ENCODE peak calls at places on chromosome 18, in eight cellular contexts. W, J, Z, O, E, D, I and R are unnamed samples.

GRCh38 chr18:76412818-76413565 is 82.0 kb downstream of the ZNF516 start:
- DNase-seq in J (no peak), I (no peak), D (no peak), W (no peak), O (no peak), E (peak), Z (peak), R (no peak)

GRCh38 chr18:63731215-63731614 is 28.5 kb downstream of the SERPINB11 start:
- DNase-seq in J (no peak), I (no peak), E (no peak), Z (no peak), O (no peak), W (no peak), D (no peak), R (peak)

GRCh38 chr18:57296336-57296735 is 56.0 kb upstream of the ST8SIA3 start:
- DNase-seq in D (no peak), J (no peak), O (no peak), Z (no peak), E (no peak), W (no peak), I (no peak), R (no peak)

GRCh38 chr18:55455938-55456337 is 132.1 kb downstream of the TCF4 start:
- DNase-seq in I (no peak), Z (no peak), E (no peak), W (no peak), D (no peak), O (no peak), J (no peak), R (no peak)

GRCh38 chr18:46755315-46756171 is 1.3 kb downstream of the ST8SIA5 start:
- DNase-seq in O (peak), D (peak), J (no peak), I (no peak), Z (no peak), W (no peak), E (no peak), R (no peak)

GRCh38 chr18:54284967-54285785 is 15.9 kb downstream of the POLI start:
- DNase-seq in O (peak), J (peak), W (peak), D (no peak), E (peak), I (no peak), Z (no peak), R (peak)

GRCh38 chr18:9017900-9018217 is 84.6 kb upstream of the NDUFV2 start:
- DNase-seq in E (no peak), O (no peak), W (no peak), Z (no peak), J (no peak), D (no peak), I (no peak), R (peak)

GRCh38 chr18:62954341-62954740 is 239.0 kb downstream of the PHLPP1 start:
- DNase-seq in J (no peak), D (no peak), I (no peak), Z (no peak), E (peak), O (no peak), W (no peak), R (peak)

GRCh38 chr18:49500136-49500921 is 13.3 kb upstream of the C18orf32 start:
- DNase-seq in W (no peak), O (no peak), Z (no peak), D (peak), J (no peak), I (no peak), E (no peak), R (no peak)

GRCh38 chr18:25121442-25121841 is 230.5 kb downstream of the ZNF521 start:
- DNase-seq in E (no peak), Z (no peak), D (no peak), I (no peak), J (no peak), W (no peak), O (no peak), R (no peak)

GRCh38 chr18:56831988-56832387 is 180.8 kb downstream of the WDR7 start:
- DNase-seq in D (peak), J (no peak), W (no peak), Z (no peak), E (peak), O (no peak), I (no peak), R (no peak)

GRCh38 chr18:48600746-48601090 is 61.9 kb downstream of the CTIF start:
- DNase-seq in O (no peak), Z (no peak), D (no peak), E (no peak), J (no peak), W (no peak), I (no peak), R (no peak)

GRCh38 chr18:69817335-69817935 is 130.2 kb downstream of the CD226 start:
- DNase-seq in Z (no peak), D (no peak), J (peak), O (no peak), I (no peak), E (peak), W (peak), R (peak)

GRCh38 chr18:67478249-67478648 is 38.3 kb downstream of the DSEL start:
- DNase-seq in E (no peak), I (no peak), D (no peak), Z (no peak), J (no peak), O (no peak), W (no peak), R (no peak)

GRCh38 chr18:49638891-49639557 is 77.2 kb downstream of the LIPG start:
- DNase-seq in I (no peak), D (no peak), Z (no peak), O (no peak), E (no peak), W (no peak), J (no peak), R (no peak)

GRCh38 chr18:3441290-3441689 is 8.7 kb upstream of the TGIF1 start:
- DNase-seq in J (no peak), Z (no peak), E (peak), D (peak), I (no peak), O (no peak), W (no peak), R (no peak)

GRCh38 chr18:50280707-50281294 is 522 bp downstream of the MBD1 start:
- DNase-seq in D (no peak), W (no peak), O (no peak), Z (no peak), I (no peak), E (no peak), J (no peak), R (no peak)

GRCh38 chr18:78151948-78152725 is 827.5 kb upstream of the SALL3 start:
- DNase-seq in Z (no peak), J (no peak), W (no peak), E (no peak), I (no peak), D (no peak), O (no peak), R (no peak)

GRCh38 chr18:12455511-12455910 is 47.8 kb downstream of the PRELID3A start:
- DNase-seq in E (peak), O (no peak), D (no peak), J (no peak), Z (no peak), W (peak), I (no peak), R (no peak)

GRCh38 chr18:30328839-30329238 is 713.7 kb downstream of the DSC3 start:
- DNase-seq in J (no peak), W (no peak), O (no peak), I (no peak), Z (no peak), D (no peak), E (no peak), R (peak)

GRCh38 chr18:67597759-67598158 is 81.2 kb upstream of the DSEL start:
- DNase-seq in I (no peak), E (no peak), J (no peak), D (no peak), W (no peak), Z (no peak), O (no peak), R (peak)

GRCh38 chr18:9091066-9091476 is 11.4 kb upstream of the NDUFV2 start:
- DNase-seq in E (no peak), W (no peak), I (no peak), J (no peak), Z (no peak), O (no peak), D (no peak), R (no peak)

GRCh38 chr18:68738572-68738971 is 23.7 kb upstream of the TMX3 start:
- DNase-seq in I (no peak), W (no peak), E (no peak), Z (no peak), D (no peak), J (no peak), O (no peak), R (no peak)

GRCh38 chr18:73893879-73894278 is 253.8 kb downstream of the FBXO15 start:
- DNase-seq in E (no peak), J (no peak), O (no peak), W (no peak), D (no peak), I (no peak), Z (no peak), R (peak)

GRCh38 chr18:40152859-40153258 is 1802.2 kb upstream of the PIK3C3 start:
- DNase-seq in O (no peak), E (peak), Z (no peak), I (no peak), D (no peak), W (no peak), J (no peak), R (peak)

GRCh38 chr18:42807852-42808251 is 307.6 kb downstream of the RIT2 start:
- DNase-seq in I (no peak), Z (no peak), E (no peak), D (peak), W (no peak), J (no peak), O (no peak), R (no peak)

GRCh38 chr18:46152436-46152807 is 48.2 kb downstream of the HAUS1 start:
- DNase-seq in D (no peak), E (peak), I (peak), J (no peak), O (no peak), Z (no peak), W (no peak), R (peak)

GRCh38 chr18:37720706-37721105 is 155.1 kb upstream of the CELF4 start:
- DNase-seq in J (no peak), D (no peak), Z (no peak), O (no peak), W (no peak), E (no peak), I (no peak), R (no peak)

GRCh38 chr18:74796928-74797576 is 199.4 kb downstream of the ZNF407 start:
- DNase-seq in Z (no peak), J (peak), D (no peak), E (peak), I (no peak), W (peak), O (no peak), R (peak)

GRCh38 chr18:23943903-23944624 is 70.5 kb upstream of the TTC39C start:
- DNase-seq in D (no peak), Z (no peak), W (peak), I (no peak), E (peak), J (peak), O (no peak), R (no peak)

GRCh38 chr18:76621782-76622495 is 126.9 kb upstream of the ZNF516 start:
- DNase-seq in D (no peak), J (no peak), O (no peak), E (peak), W (no peak), Z (no peak), I (no peak), R (peak)

GRCh38 chr18:47932603-47933002 is 2.1 kb upstream of the SMAD2 start:
- DNase-seq in D (peak), I (no peak), J (no peak), E (no peak), O (no peak), W (no peak), Z (no peak), R (no peak)

GRCh38 chr18:12531747-12532146 is 124.0 kb downstream of the PRELID3A start:
- DNase-seq in I (no peak), W (no peak), O (no peak), J (no peak), D (no peak), E (no peak), Z (no peak), R (peak)

GRCh38 chr18:22559414-22560282 is 141.9 kb upstream of the CTAGE1 start:
- DNase-seq in D (peak), W (no peak), I (peak), J (no peak), O (peak), Z (peak), E (peak), R (peak)
- TF ChIP-seq CTCF in D (no peak), W (peak), I (no peak), J (peak), O (no peak), Z (no peak), E (peak), R (peak)

DNA sequence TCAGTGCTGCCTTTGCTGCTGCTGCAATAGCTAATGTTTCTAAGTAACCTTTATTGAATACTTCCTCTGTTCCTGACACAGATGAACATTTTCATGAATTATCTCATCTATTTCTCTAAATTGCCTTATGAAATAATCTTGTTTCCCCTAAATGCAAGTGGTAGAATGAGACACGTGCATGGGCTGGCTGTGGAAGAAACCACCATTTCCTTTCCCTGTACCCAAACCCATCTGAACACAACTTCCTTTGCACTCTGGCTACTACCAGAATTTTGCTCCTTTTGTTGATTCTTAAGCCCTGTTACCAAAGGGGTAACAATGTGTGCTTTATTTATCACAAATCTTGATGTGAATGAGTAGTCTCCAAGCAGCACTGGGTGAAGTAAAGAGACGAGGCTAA is 29.2 kb downstream of the AKAIN1 start:
- DNase-seq in Z (no peak), J (no peak), O (no peak), D (no peak), I (no peak), W (no peak), E (no peak), R (no peak)
- H3K4me3 ChIP-seq in Z (no peak), J (no peak), O (no peak), D (no peak), I (no peak), W (no peak), E (no peak), R (no peak)

GRCh38 chr18:34758378-34758948 is 48.4 kb downstream of the DTNA start:
- DNase-seq in O (no peak), E (no peak), Z (no peak), D (no peak), J (no peak), I (no peak), W (no peak), R (no peak)

GRCh38 chr18:34767601-34768027 is 57.5 kb downstream of the DTNA start:
- DNase-seq in D (no peak), I (no peak), O (no peak), J (peak), Z (no peak), W (peak), E (peak), R (peak)

GRCh38 chr18:34760444-34760843 is 50.3 kb downstream of the DTNA start:
- DNase-seq in O (no peak), J (no peak), W (no peak), D (no peak), I (peak), E (no peak), Z (no peak), R (no peak)

DNA sequence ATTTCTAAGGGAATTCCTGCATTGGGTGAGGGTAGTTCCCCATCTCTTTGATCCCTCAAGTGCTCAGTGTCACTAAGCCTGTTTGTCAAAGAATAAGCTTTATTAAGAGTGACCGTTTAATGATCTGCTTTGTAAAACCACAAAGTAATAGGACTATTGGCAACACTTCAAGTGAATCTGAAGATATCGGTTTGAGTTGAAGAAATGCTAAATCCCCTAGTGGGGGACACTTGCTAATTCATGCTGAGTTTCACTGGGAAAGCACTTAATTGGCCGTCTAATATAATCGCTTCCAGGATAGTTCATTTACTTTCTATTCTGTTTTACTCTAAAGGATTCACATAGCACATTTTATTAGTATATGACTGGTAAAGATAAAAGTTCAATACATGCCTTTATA is 54.4 kb downstream of the DTNA start:
- DNase-seq in Z (no peak), I (no peak), D (no peak), J (no peak), E (no peak), O (no peak), W (no peak), R (no peak)
- TF ChIP-seq CTCF in Z (no peak), I (no peak), D (no peak), J (no peak), E (no peak), O (no peak), W (peak), R (no peak)

DNA sequence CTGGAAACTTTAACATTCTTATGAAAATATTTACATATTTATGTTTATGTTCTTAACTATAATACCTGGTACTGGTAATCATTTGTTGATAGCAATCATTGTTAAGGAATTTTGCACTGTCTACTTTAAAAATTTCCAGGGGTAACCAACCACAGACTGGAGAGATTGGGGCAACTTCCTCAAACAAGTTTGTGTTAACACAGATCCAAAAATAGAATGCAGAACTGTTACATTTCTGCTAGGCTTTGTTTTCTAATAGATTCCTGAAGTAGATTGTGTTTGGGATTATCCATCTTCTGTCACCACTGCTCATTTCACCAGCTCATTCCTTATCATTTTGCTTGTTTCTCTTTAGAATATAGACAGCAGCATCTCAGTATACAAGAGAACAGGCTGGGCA is 23.7 kb downstream of the RNF125 start:
- DNase-seq in I (no peak), D (no peak), W (no peak), J (no peak), O (no peak), Z (no peak), E (no peak), R (no peak)
- H3K4me3 ChIP-seq in I (no peak), D (no peak), W (no peak), J (no peak), O (no peak), Z (no peak), E (no peak), R (no peak)

GRCh38 chr18:58402247-58402646 is 226.6 kb downstream of the ALPK2 start:
- DNase-seq in O (no peak), J (no peak), W (no peak), E (no peak), Z (no peak), I (no peak), D (no peak), R (peak)
- TF ChIP-seq CTCF in O (no peak), J (no peak), W (no peak), E (no peak), Z (no peak), I (no peak), D (no peak), R (peak)

GRCh38 chr18:58862404-58862803 is 2.3 kb upstream of the ZNF532 start:
- DNase-seq in O (no peak), E (no peak), D (peak), W (no peak), Z (no peak), J (no peak), I (no peak), R (peak)
- H3K4me3 ChIP-seq in O (peak), E (peak), D (peak), W (no peak), Z (no peak), J (peak), I (peak), R (no peak)

DNA sequence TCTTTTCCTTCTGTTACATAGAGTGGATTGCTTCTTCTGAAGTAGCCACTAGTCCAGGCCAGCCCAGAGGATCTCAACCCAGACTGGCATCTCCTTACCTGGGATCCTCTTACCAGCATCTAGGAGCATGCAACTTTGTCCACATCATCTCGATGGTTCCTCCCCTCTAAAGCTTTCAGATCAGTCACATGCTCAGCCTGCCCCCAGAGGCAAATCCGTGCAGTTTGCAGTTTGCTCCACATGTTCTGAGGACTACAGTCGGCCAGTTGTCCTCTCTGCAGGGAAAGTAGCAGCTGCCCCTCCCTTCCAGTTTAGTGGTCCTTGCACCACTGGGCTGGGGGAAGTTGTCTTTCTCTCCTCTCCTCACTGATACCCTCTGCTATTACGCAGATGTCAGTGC is 259.8 kb upstream of the APCDD1 start:
- DNase-seq in O (no peak), E (peak), D (no peak), J (no peak), I (no peak), Z (no peak), W (no peak), R (no peak)
- TF ChIP-seq CTCF in O (no peak), E (no peak), D (no peak), J (peak), I (no peak), Z (no peak), W (no peak), R (no peak)

GRCh38 chr18:35730738-35731370 is 149.3 kb downstream of the GALNT1 start:
- DNase-seq in O (no peak), D (peak), Z (no peak), J (no peak), E (peak), W (no peak), I (no peak), R (no peak)
- H3K4me3 ChIP-seq in O (no peak), D (no peak), Z (no peak), J (no peak), E (no peak), W (peak), I (peak), R (no peak)

DNA sequence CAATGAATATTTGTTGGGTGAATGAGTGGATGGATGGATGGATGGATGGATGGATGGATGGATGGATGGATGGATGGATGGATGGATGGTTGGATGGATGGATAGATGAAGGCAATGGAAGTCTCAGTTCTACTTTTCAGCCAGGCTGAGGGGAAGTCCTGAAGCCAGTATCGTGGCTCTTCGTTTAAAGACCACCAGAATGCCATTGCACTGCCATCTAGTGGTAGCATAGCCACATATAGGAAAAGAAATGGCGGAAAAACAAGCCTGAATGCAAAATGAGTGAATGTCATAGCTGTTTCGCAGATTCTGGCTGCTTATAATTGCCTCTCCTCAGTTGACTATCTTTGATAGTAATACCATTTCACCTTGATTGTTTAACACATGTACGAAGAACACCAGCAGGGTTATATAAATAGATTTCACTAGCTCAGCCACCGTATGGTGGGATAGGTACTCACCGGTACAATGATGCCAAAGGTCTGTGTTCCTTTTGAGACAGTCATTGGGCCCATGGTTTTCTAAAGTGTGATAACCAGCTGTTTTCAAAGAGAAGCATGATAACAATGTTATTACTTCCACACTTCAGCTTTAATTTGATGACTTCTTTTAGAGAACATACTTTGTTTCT is 62.3 kb upstream of the GREB1L start:
- DNase-seq in D (peak), E (peak), Z (peak), O (no peak), I (no peak), J (no peak), W (peak), R (peak)
- TF ChIP-seq CTCF in D (peak), E (peak), Z (peak), O (peak), I (peak), J (peak), W (peak), R (peak)